ENCODE peak calls at places on chromosome 10, in eight cellular contexts. One of them, this sample, is unnamed.

GRCh38 chr10:61000769-61001730 is 57.1 kb upstream of the RHOBTB1 start:
- DNase-seq in activated CD8-positive, alpha-beta memory T cell treated with anti-CD3 and anti-CD28 coated beads, Interleukin-2, amount 50 U/mL, for 48 hours: peak
- DNase-seq in AG09309: no peak
- DNase-seq in NCI-H1436: peak
- DNase-seq in ureter: no peak
- DNase-seq in NCI-H774: peak
- DNase-seq in prostate gland: peak
- DNase-seq in lung microvascular endothelial cell: peak
- DNase-seq in this sample: no peak

GRCh38 chr10:80493482-80494021 is 39.4 kb downstream of the TSPAN14 start:
- DNase-seq in activated CD8-positive, alpha-beta memory T cell treated with anti-CD3 and anti-CD28 coated beads, Interleukin-2, amount 50 U/mL, for 48 hours: peak
- DNase-seq in AG09309: no peak
- DNase-seq in NCI-H1436: no peak
- DNase-seq in ureter: no peak
- DNase-seq in NCI-H774: no peak
- DNase-seq in prostate gland: no peak
- DNase-seq in lung microvascular endothelial cell: no peak
- DNase-seq in this sample: no peak

GRCh38 chr10:86049442-86049841 is 317.2 kb downstream of the GRID1 start:
- DNase-seq in activated CD8-positive, alpha-beta memory T cell treated with anti-CD3 and anti-CD28 coated beads, Interleukin-2, amount 50 U/mL, for 48 hours: no peak
- DNase-seq in AG09309: no peak
- DNase-seq in NCI-H1436: no peak
- DNase-seq in ureter: no peak
- DNase-seq in NCI-H774: no peak
- DNase-seq in prostate gland: no peak
- DNase-seq in lung microvascular endothelial cell: no peak
- DNase-seq in this sample: no peak

GRCh38 chr10:80945267-80945880 is 407.7 kb downstream of the SH2D4B start:
- DNase-seq in activated CD8-positive, alpha-beta memory T cell treated with anti-CD3 and anti-CD28 coated beads, Interleukin-2, amount 50 U/mL, for 48 hours: no peak
- DNase-seq in AG09309: no peak
- DNase-seq in NCI-H1436: no peak
- DNase-seq in ureter: no peak
- DNase-seq in NCI-H774: no peak
- DNase-seq in prostate gland: peak
- DNase-seq in lung microvascular endothelial cell: peak
- DNase-seq in this sample: no peak

GRCh38 chr10:93916257-93917063 is 22.7 kb downstream of the SLC35G1 start:
- DNase-seq in activated CD8-positive, alpha-beta memory T cell treated with anti-CD3 and anti-CD28 coated beads, Interleukin-2, amount 50 U/mL, for 48 hours: no peak
- DNase-seq in AG09309: peak
- DNase-seq in NCI-H1436: peak
- DNase-seq in ureter: no peak
- DNase-seq in NCI-H774: peak
- DNase-seq in prostate gland: no peak
- DNase-seq in lung microvascular endothelial cell: peak
- DNase-seq in this sample: no peak

GRCh38 chr10:86234102-86234501 is 132.5 kb downstream of the GRID1 start:
- DNase-seq in activated CD8-positive, alpha-beta memory T cell treated with anti-CD3 and anti-CD28 coated beads, Interleukin-2, amount 50 U/mL, for 48 hours: no peak
- DNase-seq in AG09309: no peak
- DNase-seq in NCI-H1436: no peak
- DNase-seq in ureter: no peak
- DNase-seq in NCI-H774: no peak
- DNase-seq in prostate gland: no peak
- DNase-seq in lung microvascular endothelial cell: no peak
- DNase-seq in this sample: no peak

GRCh38 chr10:5583525-5584175 is 58.9 kb downstream of the CALML3 start:
- DNase-seq in activated CD8-positive, alpha-beta memory T cell treated with anti-CD3 and anti-CD28 coated beads, Interleukin-2, amount 50 U/mL, for 48 hours: no peak
- DNase-seq in AG09309: no peak
- DNase-seq in NCI-H1436: peak
- DNase-seq in ureter: peak
- DNase-seq in NCI-H774: peak
- DNase-seq in prostate gland: peak
- DNase-seq in lung microvascular endothelial cell: peak
- DNase-seq in this sample: no peak

GRCh38 chr10:47253651-47254375 is 46.2 kb upstream of the GDF10 start:
- DNase-seq in activated CD8-positive, alpha-beta memory T cell treated with anti-CD3 and anti-CD28 coated beads, Interleukin-2, amount 50 U/mL, for 48 hours: no peak
- DNase-seq in AG09309: no peak
- DNase-seq in NCI-H1436: no peak
- DNase-seq in ureter: no peak
- DNase-seq in NCI-H774: no peak
- DNase-seq in prostate gland: no peak
- DNase-seq in lung microvascular endothelial cell: peak
- DNase-seq in this sample: peak

GRCh38 chr10:59465089-59465488 is 102.7 kb upstream of the FAM13C start:
- DNase-seq in activated CD8-positive, alpha-beta memory T cell treated with anti-CD3 and anti-CD28 coated beads, Interleukin-2, amount 50 U/mL, for 48 hours: no peak
- DNase-seq in AG09309: peak
- DNase-seq in NCI-H1436: no peak
- DNase-seq in ureter: no peak
- DNase-seq in NCI-H774: no peak
- DNase-seq in prostate gland: no peak
- DNase-seq in lung microvascular endothelial cell: no peak
- DNase-seq in this sample: no peak

GRCh38 chr10:119379466-119380071 is 162.9 kb downstream of the RGS10 start:
- DNase-seq in activated CD8-positive, alpha-beta memory T cell treated with anti-CD3 and anti-CD28 coated beads, Interleukin-2, amount 50 U/mL, for 48 hours: no peak
- DNase-seq in AG09309: no peak
- DNase-seq in NCI-H1436: no peak
- DNase-seq in ureter: no peak
- DNase-seq in NCI-H774: no peak
- DNase-seq in prostate gland: no peak
- DNase-seq in lung microvascular endothelial cell: no peak
- DNase-seq in this sample: no peak

GRCh38 chr10:5891009-5891408 is 966 bp downstream of the FBH1 start:
- DNase-seq in activated CD8-positive, alpha-beta memory T cell treated with anti-CD3 and anti-CD28 coated beads, Interleukin-2, amount 50 U/mL, for 48 hours: no peak
- DNase-seq in AG09309: no peak
- DNase-seq in NCI-H1436: no peak
- DNase-seq in ureter: no peak
- DNase-seq in NCI-H774: no peak
- DNase-seq in prostate gland: no peak
- DNase-seq in lung microvascular endothelial cell: no peak
- DNase-seq in this sample: no peak

GRCh38 chr10:112766636-112767035 is 183.4 kb upstream of the TCF7L2 start:
- DNase-seq in activated CD8-positive, alpha-beta memory T cell treated with anti-CD3 and anti-CD28 coated beads, Interleukin-2, amount 50 U/mL, for 48 hours: no peak
- DNase-seq in AG09309: no peak
- DNase-seq in NCI-H1436: no peak
- DNase-seq in ureter: no peak
- DNase-seq in NCI-H774: no peak
- DNase-seq in prostate gland: no peak
- DNase-seq in lung microvascular endothelial cell: no peak
- DNase-seq in this sample: no peak

GRCh38 chr10:75281980-75282379 is 46.2 kb upstream of the COMTD1 start:
- DNase-seq in activated CD8-positive, alpha-beta memory T cell treated with anti-CD3 and anti-CD28 coated beads, Interleukin-2, amount 50 U/mL, for 48 hours: peak
- DNase-seq in AG09309: no peak
- DNase-seq in NCI-H1436: no peak
- DNase-seq in ureter: no peak
- DNase-seq in NCI-H774: no peak
- DNase-seq in prostate gland: no peak
- DNase-seq in lung microvascular endothelial cell: no peak
- DNase-seq in this sample: no peak

GRCh38 chr10:12685261-12685861 is 316.2 kb downstream of the CCDC3 start:
- DNase-seq in activated CD8-positive, alpha-beta memory T cell treated with anti-CD3 and anti-CD28 coated beads, Interleukin-2, amount 50 U/mL, for 48 hours: no peak
- DNase-seq in AG09309: no peak
- DNase-seq in NCI-H1436: no peak
- DNase-seq in ureter: no peak
- DNase-seq in NCI-H774: no peak
- DNase-seq in prostate gland: no peak
- DNase-seq in lung microvascular endothelial cell: no peak
- DNase-seq in this sample: no peak

GRCh38 chr10:79375321-79376077 is 28.2 kb downstream of the PPIF start:
- DNase-seq in activated CD8-positive, alpha-beta memory T cell treated with anti-CD3 and anti-CD28 coated beads, Interleukin-2, amount 50 U/mL, for 48 hours: peak
- DNase-seq in AG09309: no peak
- DNase-seq in NCI-H1436: no peak
- DNase-seq in ureter: no peak
- DNase-seq in NCI-H774: no peak
- DNase-seq in prostate gland: no peak
- DNase-seq in lung microvascular endothelial cell: no peak
- DNase-seq in this sample: peak

GRCh38 chr10:131948501-131948900 is 33.2 kb downstream of the BNIP3 start:
- DNase-seq in activated CD8-positive, alpha-beta memory T cell treated with anti-CD3 and anti-CD28 coated beads, Interleukin-2, amount 50 U/mL, for 48 hours: no peak
- DNase-seq in AG09309: no peak
- DNase-seq in NCI-H1436: no peak
- DNase-seq in ureter: no peak
- DNase-seq in NCI-H774: no peak
- DNase-seq in prostate gland: no peak
- DNase-seq in lung microvascular endothelial cell: no peak
- DNase-seq in this sample: no peak

GRCh38 chr10:16470747-16471146 is 33.9 kb downstream of the PTER start:
- DNase-seq in activated CD8-positive, alpha-beta memory T cell treated with anti-CD3 and anti-CD28 coated beads, Interleukin-2, amount 50 U/mL, for 48 hours: no peak
- DNase-seq in AG09309: no peak
- DNase-seq in NCI-H1436: no peak
- DNase-seq in ureter: no peak
- DNase-seq in NCI-H774: no peak
- DNase-seq in prostate gland: no peak
- DNase-seq in lung microvascular endothelial cell: peak
- DNase-seq in this sample: no peak

GRCh38 chr10:60363187-60363586 is 26.5 kb downstream of the ANK3 start:
- DNase-seq in activated CD8-positive, alpha-beta memory T cell treated with anti-CD3 and anti-CD28 coated beads, Interleukin-2, amount 50 U/mL, for 48 hours: no peak
- DNase-seq in AG09309: no peak
- DNase-seq in NCI-H1436: no peak
- DNase-seq in ureter: no peak
- DNase-seq in NCI-H774: no peak
- DNase-seq in prostate gland: no peak
- DNase-seq in lung microvascular endothelial cell: no peak
- DNase-seq in this sample: no peak

GRCh38 chr10:98460837-98461499 is 14.2 kb upstream of the HPS1 start:
- DNase-seq in activated CD8-positive, alpha-beta memory T cell treated with anti-CD3 and anti-CD28 coated beads, Interleukin-2, amount 50 U/mL, for 48 hours: no peak
- DNase-seq in AG09309: peak
- DNase-seq in NCI-H1436: no peak
- DNase-seq in ureter: peak
- DNase-seq in NCI-H774: no peak
- DNase-seq in prostate gland: no peak
- DNase-seq in lung microvascular endothelial cell: peak
- DNase-seq in this sample: no peak

GRCh38 chr10:122435212-122435827 is 19.1 kb upstream of the ARMS2 start:
- DNase-seq in activated CD8-positive, alpha-beta memory T cell treated with anti-CD3 and anti-CD28 coated beads, Interleukin-2, amount 50 U/mL, for 48 hours: no peak
- DNase-seq in AG09309: peak
- DNase-seq in NCI-H1436: peak
- DNase-seq in ureter: no peak
- DNase-seq in NCI-H774: no peak
- DNase-seq in prostate gland: no peak
- DNase-seq in lung microvascular endothelial cell: peak
- DNase-seq in this sample: no peak

GRCh38 chr10:118953999-118954398 is 75.5 kb upstream of the NANOS1 start:
- DNase-seq in activated CD8-positive, alpha-beta memory T cell treated with anti-CD3 and anti-CD28 coated beads, Interleukin-2, amount 50 U/mL, for 48 hours: no peak
- DNase-seq in AG09309: no peak
- DNase-seq in NCI-H1436: no peak
- DNase-seq in ureter: peak
- DNase-seq in NCI-H774: no peak
- DNase-seq in prostate gland: no peak
- DNase-seq in lung microvascular endothelial cell: no peak
- DNase-seq in this sample: no peak

GRCh38 chr10:103552856-103553742 is 59.6 kb downstream of the NEURL1 start:
- DNase-seq in activated CD8-positive, alpha-beta memory T cell treated with anti-CD3 and anti-CD28 coated beads, Interleukin-2, amount 50 U/mL, for 48 hours: no peak
- DNase-seq in AG09309: no peak
- DNase-seq in NCI-H1436: no peak
- DNase-seq in ureter: no peak
- DNase-seq in NCI-H774: no peak
- DNase-seq in prostate gland: no peak
- DNase-seq in lung microvascular endothelial cell: no peak
- DNase-seq in this sample: no peak

GRCh38 chr10:3132036-3133025 is 40.3 kb downstream of the PITRM1 start:
- DNase-seq in activated CD8-positive, alpha-beta memory T cell treated with anti-CD3 and anti-CD28 coated beads, Interleukin-2, amount 50 U/mL, for 48 hours: no peak
- DNase-seq in AG09309: no peak
- DNase-seq in NCI-H1436: no peak
- DNase-seq in ureter: no peak
- DNase-seq in NCI-H774: no peak
- DNase-seq in prostate gland: no peak
- DNase-seq in lung microvascular endothelial cell: no peak
- DNase-seq in this sample: no peak

GRCh38 chr10:77943086-77943901 is 16.7 kb upstream of the DLG5 start:
- DNase-seq in activated CD8-positive, alpha-beta memory T cell treated with anti-CD3 and anti-CD28 coated beads, Interleukin-2, amount 50 U/mL, for 48 hours: no peak
- DNase-seq in AG09309: no peak
- DNase-seq in NCI-H1436: peak
- DNase-seq in ureter: no peak
- DNase-seq in NCI-H774: no peak
- DNase-seq in prostate gland: peak
- DNase-seq in lung microvascular endothelial cell: peak
- DNase-seq in this sample: no peak

GRCh38 chr10:28948045-28948444 is 270.7 kb downstream of the BAMBI start:
- DNase-seq in activated CD8-positive, alpha-beta memory T cell treated with anti-CD3 and anti-CD28 coated beads, Interleukin-2, amount 50 U/mL, for 48 hours: no peak
- DNase-seq in AG09309: no peak
- DNase-seq in NCI-H1436: no peak
- DNase-seq in ureter: no peak
- DNase-seq in NCI-H774: no peak
- DNase-seq in prostate gland: no peak
- DNase-seq in lung microvascular endothelial cell: no peak
- DNase-seq in this sample: no peak

GRCh38 chr10:50504389-50504788 is 119.4 kb downstream of the SGMS1 start:
- DNase-seq in activated CD8-positive, alpha-beta memory T cell treated with anti-CD3 and anti-CD28 coated beads, Interleukin-2, amount 50 U/mL, for 48 hours: no peak
- DNase-seq in AG09309: no peak
- DNase-seq in NCI-H1436: no peak
- DNase-seq in ureter: no peak
- DNase-seq in NCI-H774: no peak
- DNase-seq in prostate gland: no peak
- DNase-seq in lung microvascular endothelial cell: no peak
- DNase-seq in this sample: no peak

GRCh38 chr10:49053053-49053997 is 62.0 kb downstream of the VSTM4 start:
- DNase-seq in activated CD8-positive, alpha-beta memory T cell treated with anti-CD3 and anti-CD28 coated beads, Interleukin-2, amount 50 U/mL, for 48 hours: no peak
- DNase-seq in AG09309: no peak
- DNase-seq in NCI-H1436: no peak
- DNase-seq in ureter: no peak
- DNase-seq in NCI-H774: no peak
- DNase-seq in prostate gland: peak
- DNase-seq in lung microvascular endothelial cell: no peak
- DNase-seq in this sample: peak

GRCh38 chr10:35890970-35891330 is 248.9 kb upstream of the FZD8 start:
- DNase-seq in activated CD8-positive, alpha-beta memory T cell treated with anti-CD3 and anti-CD28 coated beads, Interleukin-2, amount 50 U/mL, for 48 hours: no peak
- DNase-seq in AG09309: no peak
- DNase-seq in NCI-H1436: no peak
- DNase-seq in ureter: no peak
- DNase-seq in NCI-H774: no peak
- DNase-seq in prostate gland: no peak
- DNase-seq in lung microvascular endothelial cell: no peak
- DNase-seq in this sample: no peak

GRCh38 chr10:70804424-70804814 is 11.3 kb upstream of the SGPL1 start:
- DNase-seq in activated CD8-positive, alpha-beta memory T cell treated with anti-CD3 and anti-CD28 coated beads, Interleukin-2, amount 50 U/mL, for 48 hours: no peak
- DNase-seq in AG09309: no peak
- DNase-seq in NCI-H1436: no peak
- DNase-seq in ureter: no peak
- DNase-seq in NCI-H774: peak
- DNase-seq in prostate gland: no peak
- DNase-seq in lung microvascular endothelial cell: no peak
- DNase-seq in this sample: no peak

GRCh38 chr10:12782537-12782936 is 219.0 kb downstream of the CCDC3 start:
- DNase-seq in activated CD8-positive, alpha-beta memory T cell treated with anti-CD3 and anti-CD28 coated beads, Interleukin-2, amount 50 U/mL, for 48 hours: peak
- DNase-seq in AG09309: no peak
- DNase-seq in NCI-H1436: no peak
- DNase-seq in ureter: no peak
- DNase-seq in NCI-H774: no peak
- DNase-seq in prostate gland: peak
- DNase-seq in lung microvascular endothelial cell: peak
- DNase-seq in this sample: no peak

GRCh38 chr10:84159076-84159475 is 14.5 kb upstream of the GPR15LG start:
- DNase-seq in activated CD8-positive, alpha-beta memory T cell treated with anti-CD3 and anti-CD28 coated beads, Interleukin-2, amount 50 U/mL, for 48 hours: no peak
- DNase-seq in AG09309: no peak
- DNase-seq in NCI-H1436: no peak
- DNase-seq in ureter: no peak
- DNase-seq in NCI-H774: no peak
- DNase-seq in prostate gland: no peak
- DNase-seq in lung microvascular endothelial cell: no peak
- DNase-seq in this sample: no peak